ENCODE peak calls at places on chromosomes 5 and 9, in six cellular contexts. Z is A549, R is H1, G is HepG2, V is SK-N-SH, A is GM12878. B is an unnamed sample.

GRCh38 chr5:52705720-52706119 is 82.0 kb upstream of the ITGA1 start:
- DNase-seq in Z (no peak), R (no peak), G (no peak), V (no peak), A (no peak), B (no peak)

GRCh38 chr9:35741740-35742139 is 7.3 kb downstream of the GBA2 start:
- DNase-seq in Z (no peak), R (no peak), G (no peak), V (no peak), A (no peak), B (no peak)

GRCh38 chr5:68368686-68369359 is 153.3 kb downstream of the PIK3R1 start:
- DNase-seq in Z (no peak), R (no peak), G (no peak), V (no peak), A (no peak), B (no peak)

GRCh38 chr5:122882836-122883235 is 37.4 kb downstream of the SNX24 start:
- DNase-seq in Z (no peak), R (no peak), G (no peak), V (no peak), A (no peak), B (no peak)

GRCh38 chr9:96256800-96257199 is 45.2 kb downstream of the HSD17B3 start:
- DNase-seq in Z (no peak), R (no peak), G (peak), V (no peak), A (no peak), B (peak)

GRCh38 chr9:134396825-134397224 is 70.6 kb downstream of the RXRA start:
- DNase-seq in Z (no peak), R (no peak), G (no peak), V (no peak), A (no peak), B (no peak)

GRCh38 chr9:137190315-137190853 is 1.9 kb downstream of the SSNA1 start:
- DNase-seq in Z (no peak), R (no peak), G (no peak), V (no peak), A (no peak), B (no peak)

GRCh38 chr5:167623354-167623753 is 668.1 kb upstream of the WWC1 start:
- DNase-seq in Z (no peak), R (no peak), G (no peak), V (no peak), A (no peak), B (no peak)

GRCh38 chr5:37738057-37738691 is 101.7 kb downstream of the GDNF start:
- DNase-seq in Z (no peak), R (no peak), G (peak), V (no peak), A (peak), B (no peak)

GRCh38 chr9:85741112-85741874 is 461 bp downstream of the AGTPBP1 start:
- DNase-seq in Z (peak), R (peak), G (peak), V (peak), A (no peak), B (peak)

GRCh38 chr9:34143116-34143515 is 16.6 kb upstream of the DCAF12 start:
- DNase-seq in Z (no peak), R (no peak), G (no peak), V (no peak), A (no peak), B (no peak)

GRCh38 chr5:96335873-96336272 is 97.2 kb downstream of the PCSK1 start:
- DNase-seq in Z (no peak), R (no peak), G (no peak), V (no peak), A (no peak), B (no peak)

GRCh38 chr5:84378961-84379360 is 5.7 kb downstream of the EDIL3 start:
- DNase-seq in Z (no peak), R (no peak), G (no peak), V (no peak), A (no peak), B (no peak)

GRCh38 chr5:67206381-67207328 is 10.1 kb upstream of the CD180 start:
- DNase-seq in Z (peak), R (no peak), G (peak), V (no peak), A (peak), B (peak)

GRCh38 chr9:91727316-91727861 is 222.6 kb downstream of the ROR2 start:
- DNase-seq in Z (peak), R (peak), G (peak), V (peak), A (no peak), B (peak)

GRCh38 chr9:21607576-21607975 is 125.5 kb upstream of the IFNE start:
- DNase-seq in Z (no peak), R (no peak), G (no peak), V (no peak), A (no peak), B (no peak)

GRCh38 chr5:45355189-45355992 is 340.8 kb downstream of the HCN1 start:
- DNase-seq in Z (no peak), R (no peak), G (no peak), V (no peak), A (no peak), B (no peak)

GRCh38 chr9:123954921-123955320 is 25.0 kb upstream of the DENND1A start:
- DNase-seq in Z (no peak), R (no peak), G (no peak), V (no peak), A (no peak), B (no peak)

GRCh38 chr9:116499986-116500871 is 186.9 kb upstream of the TRIM32 start:
- DNase-seq in Z (peak), R (no peak), G (no peak), V (no peak), A (no peak), B (peak)

GRCh38 chr9:98251554-98251953 is 3.9 kb downstream of the TBC1D2 start:
- DNase-seq in Z (peak), R (no peak), G (no peak), V (no peak), A (no peak), B (no peak)

GRCh38 chr9:92686954-92687353 is 17.0 kb upstream of the IPPK start:
- DNase-seq in Z (no peak), R (peak), G (peak), V (no peak), A (no peak), B (peak)

GRCh38 chr5:99019812-99020697 is 91.2 kb upstream of the CHD1 start:
- DNase-seq in Z (no peak), R (no peak), G (peak), V (no peak), A (no peak), B (no peak)

GRCh38 chr9:6413365-6414263 is 615 bp downstream of the UHRF2 start:
- DNase-seq in Z (no peak), R (peak), G (no peak), V (peak), A (no peak), B (peak)

GRCh38 chr9:91089405-91090131 is 272.1 kb downstream of the AUH start:
- DNase-seq in Z (no peak), R (no peak), G (peak), V (no peak), A (no peak), B (peak)

GRCh38 chr9:133507246-133507965 is 17.4 kb downstream of the MYMK start:
- DNase-seq in Z (no peak), R (no peak), G (no peak), V (no peak), A (no peak), B (no peak)

GRCh38 chr9:33202552-33203300 is 35.6 kb upstream of the B4GALT1 start:
- DNase-seq in Z (no peak), R (no peak), G (no peak), V (no peak), A (peak), B (no peak)

GRCh38 chr9:134709512-134710270 is 68.1 kb downstream of the COL5A1 start:
- DNase-seq in Z (no peak), R (no peak), G (no peak), V (peak), A (no peak), B (no peak)

GRCh38 chr9:113682297-113682771 is 193.8 kb upstream of the ZNF618 start:
- DNase-seq in Z (peak), R (peak), G (peak), V (peak), A (no peak), B (peak)

GRCh38 chr5:150108711-150109605 is 22.6 kb upstream of the CSF1R start:
- DNase-seq in Z (no peak), R (no peak), G (no peak), V (peak), A (no peak), B (peak)

GRCh38 chr9:27151693-27152397 is 42.8 kb downstream of the TEK start:
- DNase-seq in Z (no peak), R (no peak), G (no peak), V (no peak), A (no peak), B (no peak)

GRCh38 chr5:115271295-115272060 is 8.8 kb upstream of the PGGT1B start:
- DNase-seq in Z (no peak), R (no peak), G (no peak), V (no peak), A (no peak), B (no peak)

GRCh38 chr9:134994926-134995791 is 77.4 kb upstream of the FCN1 start:
- DNase-seq in Z (no peak), R (no peak), G (no peak), V (no peak), A (no peak), B (no peak)

GRCh38 chr5:115337882-115338281 is 41.4 kb upstream of the CCDC112 start:
- DNase-seq in Z (no peak), R (no peak), G (peak), V (no peak), A (no peak), B (no peak)

GRCh38 chr9:70829591-70830265 is 291.7 kb downstream of the TRPM3 start:
- DNase-seq in Z (no peak), R (no peak), G (no peak), V (no peak), A (no peak), B (no peak)

GRCh38 chr9:70835323-70835722 is 286.1 kb downstream of the TRPM3 start:
- DNase-seq in Z (no peak), R (no peak), G (no peak), V (no peak), A (no peak), B (no peak)

GRCh38 chr9:70832487-70832886 is 288.9 kb downstream of the TRPM3 start:
- DNase-seq in Z (no peak), R (no peak), G (no peak), V (no peak), A (no peak), B (no peak)

GRCh38 chr9:70826562-70826961 is 294.9 kb downstream of the TRPM3 start:
- DNase-seq in Z (no peak), R (no peak), G (no peak), V (no peak), A (no peak), B (no peak)

GRCh38 chr9:70830618-70831017 is 290.8 kb downstream of the TRPM3 start:
- DNase-seq in Z (no peak), R (no peak), G (no peak), V (no peak), A (no peak), B (no peak)
- TF ChIP-seq CHD2 in Z (no peak), R (no peak), G (no peak), V (no peak), A (no peak), B (no peak)

GRCh38 chr9:79287152-79287766 is 284.5 kb upstream of the TLE4 start:
- DNase-seq in Z (no peak), R (no peak), G (no peak), V (no peak), A (no peak), B (no peak)

GRCh38 chr9:79289856-79290255 is 281.9 kb upstream of the TLE4 start:
- DNase-seq in Z (no peak), R (no peak), G (no peak), V (no peak), A (no peak), B (no peak)

GRCh38 chr9:79292731-79293280 is 279.0 kb upstream of the TLE4 start:
- DNase-seq in Z (no peak), R (no peak), G (no peak), V (no peak), A (no peak), B (no peak)

GRCh38 chr9:79287881-79288280 is 283.9 kb upstream of the TLE4 start:
- DNase-seq in Z (no peak), R (no peak), G (no peak), V (no peak), A (no peak), B (no peak)
- H3K4me2 ChIP-seq in Z (no peak), R (no peak), G (no peak), V (no peak), A (no peak), B (no peak)

DNA sequence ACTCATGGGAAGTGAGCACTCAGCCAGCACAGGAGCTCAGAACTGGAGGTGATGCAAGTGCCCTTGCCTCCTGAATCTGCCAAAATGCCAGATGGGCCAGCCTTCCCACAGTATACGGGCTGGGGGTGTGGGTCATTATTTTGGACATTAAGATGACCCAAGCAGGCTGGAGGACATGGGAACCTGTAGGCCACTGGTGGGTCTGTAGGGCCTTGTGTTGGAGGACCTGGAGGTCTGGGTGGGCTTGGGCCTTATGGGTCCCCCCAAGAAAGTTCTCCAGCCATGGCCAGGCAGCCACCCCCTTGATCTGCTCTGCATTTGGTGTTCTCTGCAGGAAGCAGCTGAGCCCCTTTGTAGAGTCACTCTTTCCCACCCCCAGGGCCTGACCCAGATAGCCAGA is 71.0 kb upstream of the ANGPTL2 start:
- DNase-seq in Z (no peak), R (no peak), G (no peak), V (no peak), A (no peak), B (no peak)
- TF ChIP-seq CHD2 in Z (no peak), R (no peak), G (no peak), V (no peak), A (no peak), B (no peak)

DNA sequence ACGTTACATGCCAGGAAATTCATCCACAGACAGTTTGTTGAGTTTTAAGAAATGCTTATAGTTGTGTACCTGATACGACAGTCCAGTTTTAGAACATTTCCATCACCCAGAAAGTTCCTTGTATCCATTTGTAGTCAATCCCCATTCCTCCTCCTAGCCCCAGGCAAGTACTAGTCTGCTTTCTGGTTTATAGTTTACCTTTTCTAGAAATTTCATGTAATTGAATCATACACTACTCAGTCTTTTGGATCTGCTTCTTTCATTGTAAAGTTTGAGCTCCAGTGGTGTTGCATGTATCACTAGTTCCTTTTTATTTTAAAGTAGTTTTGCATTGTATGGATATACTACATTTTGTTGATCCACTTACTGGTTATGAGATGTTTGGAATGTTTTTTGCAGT is 291.2 kb downstream of the AOPEP start:
- DNase-seq in Z (no peak), R (no peak), G (no peak), V (no peak), A (no peak), B (no peak)
- H3K4me2 ChIP-seq in Z (peak), R (no peak), G (no peak), V (peak), A (no peak), B (no peak)

GRCh38 chr5:125703616-125704015 is 719.6 kb upstream of the GRAMD2B start:
- DNase-seq in Z (no peak), R (no peak), G (no peak), V (no peak), A (no peak), B (no peak)
- TF ChIP-seq CHD2 in Z (no peak), R (no peak), G (no peak), V (no peak), A (no peak), B (no peak)

DNA sequence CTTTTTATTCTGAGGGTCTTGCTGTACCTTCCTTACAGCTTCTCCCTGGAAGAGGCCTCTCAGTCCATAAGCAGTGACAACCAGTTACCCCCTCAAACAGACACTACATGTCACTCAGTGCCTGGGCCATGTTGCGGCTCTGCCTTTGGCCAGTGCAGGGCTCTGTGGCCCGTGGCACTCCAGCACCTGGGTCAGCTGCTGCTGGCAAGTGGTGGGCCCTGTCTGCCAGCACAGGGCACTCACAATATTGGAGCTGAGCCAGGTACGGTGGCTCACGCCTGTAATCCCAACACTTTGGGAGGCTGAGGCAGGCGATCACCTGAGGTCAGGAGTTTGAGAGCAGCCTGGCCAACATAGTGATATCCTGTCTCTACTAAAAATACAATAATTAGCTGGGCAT is 24.2 kb downstream of the DAP start:
- DNase-seq in Z (no peak), R (no peak), G (no peak), V (no peak), A (no peak), B (no peak)
- H3K4me2 ChIP-seq in Z (no peak), R (no peak), G (no peak), V (no peak), A (no peak), B (no peak)

GRCh38 chr9:76720245-76720644 is 44.0 kb upstream of the PCA3 start:
- DNase-seq in Z (no peak), R (no peak), G (no peak), V (no peak), A (no peak), B (no peak)

GRCh38 chr9:76718166-76718565 is 46.1 kb upstream of the PCA3 start:
- DNase-seq in Z (no peak), R (no peak), G (no peak), V (no peak), A (no peak), B (no peak)

GRCh38 chr9:76717176-76717575 is 47.1 kb upstream of the PCA3 start:
- DNase-seq in Z (no peak), R (no peak), G (no peak), V (no peak), A (no peak), B (no peak)

GRCh38 chr9:76716270-76716669 is 48.0 kb upstream of the PCA3 start:
- DNase-seq in Z (no peak), R (no peak), G (no peak), V (no peak), A (no peak), B (no peak)

GRCh38 chr9:76717611-76718010 is 46.6 kb upstream of the PCA3 start:
- DNase-seq in Z (no peak), R (no peak), G (no peak), V (no peak), A (no peak), B (no peak)
- TF ChIP-seq CHD2 in Z (no peak), R (no peak), G (no peak), V (no peak), A (no peak), B (no peak)

GRCh38 chr5:32278403-32278802 is 34.3 kb downstream of the MTMR12 start:
- DNase-seq in Z (no peak), R (no peak), G (no peak), V (no peak), A (no peak), B (peak)
- H3K4me2 ChIP-seq in Z (no peak), R (no peak), G (no peak), V (no peak), A (peak), B (no peak)